ENCODE peak calls at places on chromosomes 2 and 18, in seven cellular contexts. R is adrenal gland, F is astrocyte of the spinal cord, M is IMR-90, U is AG09319, O is fibroblast of lung, L is astrocyte of the cerebellum. W is an unnamed sample.

GRCh38 chr18:37577051-37577611 is 11.5 kb upstream of the CELF4 start:
- DNase-seq in R (no peak), F (no peak), M (no peak), U (no peak), O (no peak), L (no peak), W (no peak)

GRCh38 chr2:28263690-28264089 is 129.0 kb upstream of the FOSL2 start:
- DNase-seq in R (no peak), F (no peak), M (no peak), U (no peak), O (no peak), L (no peak), W (no peak)

GRCh38 chr18:26746284-26747130 is 119.0 kb downstream of the AQP4 start:
- DNase-seq in R (no peak), F (peak), M (no peak), U (no peak), O (peak), L (peak), W (no peak)

GRCh38 chr2:119223521-119224390 is at the start of gene STEAP3:
- DNase-seq in R (peak), F (peak), M (peak), U (no peak), O (peak), L (no peak), W (peak)

GRCh38 chr18:79471048-79471447 is 75.3 kb downstream of the NFATC1 start:
- DNase-seq in R (no peak), F (no peak), M (no peak), U (no peak), O (no peak), L (no peak), W (no peak)

GRCh38 chr2:239276813-239277193 is 124.0 kb downstream of the HDAC4 start:
- DNase-seq in R (no peak), F (no peak), M (no peak), U (no peak), O (no peak), L (no peak), W (no peak)

GRCh38 chr2:120253021-120253882 is 600 bp downstream of the RALB start:
- DNase-seq in R (peak), F (peak), M (peak), U (peak), O (peak), L (peak), W (peak)

GRCh38 chr2:163768881-163769681 is 33.3 kb upstream of the FIGN start:
- DNase-seq in R (no peak), F (no peak), M (no peak), U (no peak), O (no peak), L (no peak), W (no peak)

GRCh38 chr2:88396209-88396608 is 56.3 kb downstream of the FOXI3 start:
- DNase-seq in R (no peak), F (no peak), M (no peak), U (no peak), O (no peak), L (no peak), W (no peak)

GRCh38 chr2:57876313-57876712 is 170.3 kb upstream of the VRK2 start:
- DNase-seq in R (no peak), F (no peak), M (no peak), U (no peak), O (no peak), L (no peak), W (no peak)

GRCh38 chr2:100731535-100731981 is 88.4 kb upstream of the NPAS2 start:
- DNase-seq in R (no peak), F (peak), M (peak), U (peak), O (peak), L (no peak), W (peak)

GRCh38 chr2:75787532-75788132 is 76.9 kb upstream of the GCFC2 start:
- DNase-seq in R (no peak), F (peak), M (peak), U (no peak), O (peak), L (peak), W (peak)

GRCh38 chr18:79645291-79645983 is 34.2 kb upstream of the CTDP1 start:
- DNase-seq in R (no peak), F (no peak), M (no peak), U (no peak), O (no peak), L (no peak), W (no peak)

GRCh38 chr18:12086249-12086648 is 7.4 kb upstream of the ANKRD62 start:
- DNase-seq in R (no peak), F (no peak), M (no peak), U (no peak), O (no peak), L (no peak), W (no peak)

GRCh38 chr2:231554748-231555545 is 24.7 kb upstream of the NMUR1 start:
- DNase-seq in R (peak), F (peak), M (peak), U (peak), O (peak), L (no peak), W (no peak)

GRCh38 chr2:216375288-216375687 is 3.0 kb upstream of the MARCHF4 start:
- DNase-seq in R (no peak), F (no peak), M (no peak), U (no peak), O (no peak), L (no peak), W (no peak)

GRCh38 chr2:219739866-219740440 is 112.5 kb downstream of the SLC4A3 start:
- DNase-seq in R (no peak), F (no peak), M (no peak), U (no peak), O (no peak), L (no peak), W (no peak)

GRCh38 chr2:219739061-219739460 is 111.6 kb downstream of the SLC4A3 start:
- DNase-seq in R (no peak), F (no peak), M (peak), U (peak), O (no peak), L (no peak), W (no peak)

GRCh38 chr2:219736196-219736595 is 108.8 kb downstream of the SLC4A3 start:
- DNase-seq in R (peak), F (peak), M (peak), U (peak), O (peak), L (peak), W (peak)

GRCh38 chr2:219733746-219734145 is 106.3 kb downstream of the SLC4A3 start:
- DNase-seq in R (no peak), F (no peak), M (no peak), U (no peak), O (no peak), L (no peak), W (no peak)

GRCh38 chr2:219737270-219737691 is 109.9 kb downstream of the SLC4A3 start:
- DNase-seq in R (no peak), F (peak), M (peak), U (no peak), O (peak), L (no peak), W (peak)
- TF ChIP-seq CTCF in R (no peak), F (peak), M (peak), U (peak), O (peak), L (peak), W (peak)

GRCh38 chr2:201228912-201229290 is 31.4 kb upstream of the CASP8 start:
- DNase-seq in R (no peak), F (no peak), M (no peak), U (no peak), O (no peak), L (no peak), W (no peak)
- TF ChIP-seq CTCF in R (no peak), F (no peak), M (no peak), U (no peak), O (no peak), L (no peak), W (no peak)

GRCh38 chr18:50982086-50982801 is 14.4 kb downstream of the ELAC1 start:
- DNase-seq in R (no peak), F (no peak), M (no peak), U (no peak), O (no peak), L (no peak), W (no peak)

GRCh38 chr18:50982802-50983179 is 15.0 kb downstream of the ELAC1 start:
- DNase-seq in R (no peak), F (peak), M (peak), U (no peak), O (peak), L (peak), W (no peak)

GRCh38 chr18:50986360-50987087 is 18.7 kb downstream of the ELAC1 start:
- DNase-seq in R (no peak), F (peak), M (peak), U (peak), O (no peak), L (no peak), W (peak)

GRCh38 chr18:50989711-50990110 is 21.9 kb downstream of the ELAC1 start:
- DNase-seq in R (no peak), F (no peak), M (no peak), U (no peak), O (no peak), L (no peak), W (no peak)

DNA sequence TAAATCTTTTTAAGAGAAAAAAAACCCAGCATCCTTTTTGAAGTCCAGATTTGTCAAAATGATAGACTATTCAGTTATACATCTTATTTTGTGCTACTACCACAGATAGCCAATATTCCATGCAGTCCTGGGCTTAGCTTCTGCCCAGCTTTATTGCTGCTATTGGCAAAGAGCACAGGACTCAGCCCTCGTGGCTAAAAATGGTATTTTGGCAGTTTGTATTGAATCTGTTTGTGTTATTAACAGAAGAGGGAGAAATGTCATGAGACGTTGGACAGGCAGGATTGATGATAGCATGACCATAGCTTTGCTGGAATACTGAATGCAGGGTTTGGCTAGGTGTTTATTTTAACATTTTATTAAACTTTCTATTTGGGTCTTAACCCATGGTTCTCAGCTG is 19.4 kb downstream of the ELAC1 start:
- DNase-seq in R (no peak), F (no peak), M (no peak), U (no peak), O (no peak), L (no peak), W (no peak)
- TF ChIP-seq CTCF in R (no peak), F (no peak), M (no peak), U (no peak), O (no peak), L (no peak), W (no peak)

GRCh38 chr18:24016643-24017042 is 2.1 kb downstream of the TTC39C start:
- DNase-seq in R (no peak), F (peak), M (no peak), U (no peak), O (no peak), L (no peak), W (no peak)
- TF ChIP-seq CTCF in R (peak), F (peak), M (peak), U (peak), O (peak), L (peak), W (peak)

GRCh38 chr2:17757321-17757720 is 3.4 kb downstream of the GEN1 start:
- DNase-seq in R (no peak), F (peak), M (peak), U (no peak), O (peak), L (peak), W (peak)
- TF ChIP-seq CTCF in R (no peak), F (no peak), M (no peak), U (no peak), O (no peak), L (no peak), W (no peak)

W was measured in HFFc6.